ENCODE peak calls at places on chromosomes 16 and 17, in four cellular contexts. A, I, T and F are unnamed samples.
A peak's percentile ranks its signal among the peaks of the same experiment; 100 is the strongest.

GRCh38 chr17:9669551-9670008 is 24.3 kb downstream of the USP43 start:
- DNase-seq in T (no peak), A (no peak), I (no peak), F (no peak)

GRCh38 chr17:41404024-41404651 is 6.7 kb upstream of the KRT31 start:
- DNase-seq in I (no peak), T (no peak), A (no peak), F (peak; percentile 93)

GRCh38 chr17:48732688-48733629 is 4.4 kb upstream of the HOXB13 start:
- DNase-seq in I (no peak), T (no peak), A (no peak), F (no peak)

GRCh38 chr16:50025544-50025931 is 513 bp downstream of the CNEP1R1 start:
- DNase-seq in T (peak; percentile 42), A (no peak), I (no peak), F (peak; percentile 12)

GRCh38 chr16:77675464-77676324 is 46.6 kb upstream of the NUDT7 start:
- DNase-seq in I (no peak), A (peak; percentile 64), T (peak; percentile 73), F (peak; percentile 75)

GRCh38 chr16:49474741-49475140 is 101.1 kb downstream of the C16orf78 start:
- DNase-seq in I (no peak), A (no peak), T (no peak), F (no peak)

GRCh38 chr16:70705056-70705455 is 19.2 kb upstream of the MTSS2 start:
- DNase-seq in A (no peak), T (no peak), I (no peak), F (peak; percentile 59)

GRCh38 chr17:21285164-21286065 is 904 bp downstream of the MAP2K3 start:
- DNase-seq in A (no peak), I (no peak), T (no peak), F (peak; percentile 64)

GRCh38 chr16:56988948-56989945 is at the start of gene NLRC5:
- DNase-seq in I (peak; percentile 76), A (peak; percentile 77), T (peak; percentile 71), F (peak; percentile 82)

GRCh38 chr16:75000481-75001081 is 1.8 kb downstream of the ZNRF1 start:
- DNase-seq in I (no peak), A (no peak), T (no peak), F (no peak)

GRCh38 chr16:88800277-88800592 is 3.4 kb upstream of the CDT1 start:
- DNase-seq in I (no peak), A (no peak), T (no peak), F (no peak)

GRCh38 chr16:88809068-88809675 is 2.6 kb downstream of the APRT start:
- DNase-seq in I (no peak), A (no peak), T (no peak), F (no peak)

GRCh38 chr16:72967941-72968340 is 80.0 kb downstream of the ZFHX3 start:
- DNase-seq in T (no peak), I (no peak), A (no peak), F (no peak)

GRCh38 chr17:79074650-79075432 is at the start of gene ENGASE:
- DNase-seq in A (peak; percentile 93), I (peak; percentile 87), T (peak; percentile 99), F (peak; percentile 86)

GRCh38 chr17:21058098-21058893 is 15.5 kb upstream of the USP22 start:
- DNase-seq in A (no peak), I (no peak), T (peak; percentile 24), F (peak; percentile 34)

GRCh38 chr17:57629470-57629869 is 115.6 kb downstream of the CCDC182 start:
- DNase-seq in I (no peak), A (no peak), T (no peak), F (peak; percentile 11)

GRCh38 chr17:58344047-58344790 is 7.8 kb downstream of the SUPT4H1 start:
- DNase-seq in T (no peak), I (peak; percentile 53), A (no peak), F (no peak)

GRCh38 chr16:86117235-86117634 is 218.3 kb downstream of the IRF8 start:
- DNase-seq in I (no peak), A (no peak), T (no peak), F (no peak)

GRCh38 chr16:57985204-57986121 is 14.5 kb upstream of the CNGB1 start:
- DNase-seq in T (peak; percentile 58), I (no peak), A (no peak), F (no peak)

GRCh38 chr17:81648707-81649085 is 7.6 kb downstream of the PDE6G start:
- DNase-seq in T (no peak), A (no peak), I (no peak), F (no peak)

GRCh38 chr17:77872199-77872598 is 86.3 kb upstream of the TNRC6C start:
- DNase-seq in I (no peak), T (no peak), A (no peak), F (no peak)

GRCh38 chr17:58556833-58557250 is 42.4 kb upstream of the MTMR4 start:
- DNase-seq in T (no peak), A (no peak), I (no peak), F (no peak)

GRCh38 chr17:62925267-62925836 is 40.7 kb upstream of the TANC2 start:
- DNase-seq in T (no peak), I (no peak), A (no peak), F (no peak)

GRCh38 chr16:24677388-24677787 is 52.1 kb upstream of the TNRC6A start:
- DNase-seq in A (no peak), T (no peak), I (no peak), F (no peak)

GRCh38 chr17:36844013-36844412 is 93.3 kb upstream of the LHX1 start:
- DNase-seq in I (no peak), A (no peak), T (no peak), F (no peak)

GRCh38 chr17:65627892-65628622 is 66.6 kb upstream of the AXIN2 start:
- DNase-seq in I (no peak), T (peak; percentile 45), A (no peak), F (peak; percentile 46)

GRCh38 chr17:19714542-19715411 is 1.6 kb downstream of the SLC47A2 start:
- DNase-seq in T (no peak), A (no peak), I (no peak), F (no peak)

GRCh38 chr16:57531253-57531575 is 5.2 kb downstream of the CCDC102A start:
- DNase-seq in I (no peak), T (no peak), A (no peak), F (no peak)